ENCODE peak calls at places on chromosomes 16 and 17, in seven cellular contexts. R is A549, L is tibial artery, E is PC-3, T is endodermal cell, Y is testis, O is left ventricle myocardium inferior. D is an unnamed sample.
A peak's percentile ranks its signal among the peaks of the same experiment; 100 is the strongest.

GRCh38 chr16:11500720-11501346 is 85.9 kb downstream of the LITAF start:
- DNase-seq in L (no peak), O (no peak), T (no peak), E (no peak), R (no peak), Y (no peak), D (no peak)

GRCh38 chr17:44424828-44425463 is 35.5 kb upstream of the ITGA2B start:
- DNase-seq in O (no peak), T (no peak), R (no peak), Y (no peak), E (no peak), L (no peak), D (no peak)

GRCh38 chr17:81537856-81538555 is 9.8 kb downstream of the FSCN2 start:
- DNase-seq in R (no peak), L (no peak), T (no peak), E (no peak), O (no peak), Y (no peak), D (no peak)

GRCh38 chr16:85868495-85868894 is 30.5 kb upstream of the IRF8 start:
- DNase-seq in L (no peak), R (no peak), O (no peak), E (no peak), T (no peak), Y (no peak), D (no peak)

GRCh38 chr17:75876938-75877751 is 1.2 kb downstream of the TRIM47 start:
- DNase-seq in T (peak; percentile 80), R (peak; percentile 95), E (peak; percentile 95), Y (peak; percentile 94), L (peak; percentile 98), O (peak; percentile 96), D (peak; percentile 75)

GRCh38 chr16:593406-593805 is 3.5 kb downstream of the RAB40C start:
- DNase-seq in O (no peak), L (no peak), E (peak; percentile 77), Y (no peak), T (no peak), R (no peak), D (peak; percentile 84)

GRCh38 chr17:142102-142661 is 4.8 kb downstream of the SCGB1C2 start:
- DNase-seq in R (peak; percentile 80), Y (peak; percentile 86), T (no peak), O (no peak), L (no peak), E (peak; percentile 15), D (peak; percentile 3)

GRCh38 chr16:23676924-23677480 is 1.7 kb upstream of the PLK1 start:
- DNase-seq in R (no peak), O (no peak), T (no peak), E (peak; percentile 33), Y (no peak), L (no peak), D (no peak)

GRCh38 chr17:64024781-64025731 is 4.6 kb upstream of the ICAM2 start:
- DNase-seq in R (no peak), O (no peak), L (no peak), E (peak; percentile 43), Y (no peak), T (peak; percentile 38), D (no peak)

GRCh38 chr16:54236761-54237160 is 49.8 kb downstream of the IRX3 start:
- DNase-seq in L (no peak), R (no peak), O (no peak), T (no peak), E (no peak), Y (no peak), D (no peak)

GRCh38 chr16:89549007-89549700 is 11.3 kb upstream of the RPL13 start:
- DNase-seq in E (no peak), Y (no peak), O (no peak), R (no peak), T (no peak), L (no peak), D (no peak)

GRCh38 chr17:40291311-40291710 is 3.6 kb downstream of the CDC6 start:
- DNase-seq in R (no peak), L (no peak), Y (no peak), O (peak; percentile 51), E (no peak), T (no peak), D (no peak)

GRCh38 chr17:40297511-40297910 is 9.8 kb downstream of the CDC6 start:
- DNase-seq in E (no peak), O (no peak), Y (no peak), L (no peak), T (no peak), R (no peak), D (no peak)

GRCh38 chr17:40295471-40296457 is 8.1 kb downstream of the CDC6 start:
- DNase-seq in R (no peak), T (peak; percentile 84), Y (no peak), O (no peak), E (no peak), L (no peak), D (no peak)

GRCh38 chr17:40290629-40291296 is 3.1 kb downstream of the CDC6 start:
- DNase-seq in E (peak; percentile 76), L (peak; percentile 48), T (peak; percentile 76), Y (peak; percentile 85), O (no peak), R (peak; percentile 89), D (peak; percentile 58)

GRCh38 chr17:40293363-40293762 is 5.7 kb downstream of the CDC6 start:
- DNase-seq in R (no peak), Y (peak; percentile 71), L (peak; percentile 48), E (no peak), T (no peak), O (no peak), D (no peak)
- H3K27ac ChIP-seq in R (no peak overlapping the region), Y (peak overlapping the region; percentile 60), L (no peak overlapping the region), E (no peak overlapping the region), T (no peak overlapping the region), O (peak overlapping the region; percentile 86), D (no peak overlapping the region)

DNA sequence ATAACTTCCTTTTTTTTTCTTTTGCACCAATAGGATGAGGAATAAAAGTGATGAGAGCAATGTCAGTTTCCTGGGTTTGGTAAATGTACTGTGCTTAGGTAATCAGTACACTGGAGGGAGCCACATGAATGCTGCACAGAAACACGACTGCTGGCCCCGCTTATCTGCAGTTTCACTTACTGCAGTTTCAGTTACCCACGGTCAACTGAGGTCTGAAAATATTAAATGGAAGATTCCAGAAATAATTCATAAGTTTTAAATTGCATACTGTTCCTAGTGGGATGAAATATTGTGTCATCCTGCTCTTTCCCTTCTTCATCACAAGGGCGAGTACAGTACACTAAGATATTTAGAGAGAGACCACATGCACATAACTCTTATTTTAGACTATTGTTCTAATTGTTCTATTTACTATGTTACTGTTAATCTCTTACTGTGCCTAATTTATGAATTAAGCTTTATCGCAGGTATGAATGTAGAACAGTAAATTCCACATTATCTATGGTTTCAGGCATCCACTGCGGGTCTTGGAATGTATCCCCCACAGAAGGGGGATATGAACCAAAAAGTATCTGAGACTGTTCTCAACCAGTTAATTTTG is 6.4 kb upstream of the LGALS3BP start:
- DNase-seq in Y (peak; percentile 73), L (no peak), T (no peak), E (peak; percentile 42), O (no peak), R (peak; percentile 41), D (no peak)
- TF ChIP-seq CTCF in Y (peak; percentile 32), L (peak; percentile 12), T (peak; percentile 39), E (peak; percentile 45), O (peak; percentile 61), R (no peak), D (no peak)

GRCh38 chr17:78419970-78420820 is 41.7 kb downstream of the PGS1 start:
- DNase-seq in E (no peak), Y (no peak), R (no peak), L (no peak), O (peak; percentile 41), T (no peak), D (no peak)
- H3K4me1 ChIP-seq in E (no peaks in the 10 kb centered on the region), Y (peaks cover 21% of the 10 kb centered on the region), R (peaks cover 38% of the 10 kb centered on the region), L (peaks cover 14% of the 10 kb centered on the region), O (peaks cover 79% of the 10 kb centered on the region), T (peaks cover 3% of the 10 kb centered on the region), D (no peaks in the 10 kb centered on the region)

GRCh38 chr16:69581297-69581696 is 15.5 kb downstream of the NFAT5 start:
- DNase-seq in O (no peak), R (no peak), T (no peak), L (no peak), Y (no peak), E (no peak), D (no peak)

DNA sequence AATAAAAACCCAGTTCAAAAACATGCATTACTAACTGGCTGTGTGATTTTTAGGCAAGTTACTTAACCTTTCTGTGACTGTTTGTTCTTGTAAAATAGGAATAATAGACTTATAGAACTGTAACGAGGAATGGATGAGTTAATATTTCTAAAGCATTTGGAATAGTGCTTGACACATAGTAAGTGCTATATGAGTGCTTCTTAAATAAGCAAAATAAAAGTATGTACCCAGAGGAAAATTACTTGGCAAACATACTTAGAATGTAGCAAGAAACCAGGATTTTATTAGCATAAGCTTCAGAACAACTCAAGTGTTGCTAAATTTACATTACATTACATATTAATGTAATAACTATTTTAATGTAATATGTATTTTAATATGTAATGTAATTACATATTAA is 14.0 kb downstream of the NFAT5 start:
- DNase-seq in E (no peak), T (no peak), L (no peak), O (no peak), R (no peak), Y (no peak), D (no peak)
- H3K27ac ChIP-seq in E (no peak overlapping the region), T (no peak overlapping the region), L (no peak overlapping the region), O (no peak overlapping the region), R (no peak overlapping the region), Y (no peak overlapping the region), D (no peak overlapping the region)

GRCh38 chr16:58684354-58685083 is at the start of gene SLC38A7:
- DNase-seq in L (peak; percentile 90), E (peak; percentile 73), Y (peak; percentile 95), R (peak; percentile 85), O (peak; percentile 89), T (peak; percentile 96), D (peak; percentile 84)

GRCh38 chr16:58679763-58680162 is 4.8 kb downstream of the SLC38A7 start:
- DNase-seq in R (no peak), T (no peak), O (no peak), E (no peak), Y (no peak), L (no peak), D (no peak)

GRCh38 chr16:58684001-58684353 is 593 bp downstream of the SLC38A7 start:
- DNase-seq in E (peak; percentile 4), L (no peak), O (peak; percentile 15), T (no peak), Y (no peak), R (no peak), D (no peak)

GRCh38 chr16:58678269-58678668 is 6.3 kb downstream of the SLC38A7 start:
- DNase-seq in T (no peak), O (peak; percentile 5), E (no peak), L (no peak), Y (no peak), R (no peak), D (no peak)

DNA sequence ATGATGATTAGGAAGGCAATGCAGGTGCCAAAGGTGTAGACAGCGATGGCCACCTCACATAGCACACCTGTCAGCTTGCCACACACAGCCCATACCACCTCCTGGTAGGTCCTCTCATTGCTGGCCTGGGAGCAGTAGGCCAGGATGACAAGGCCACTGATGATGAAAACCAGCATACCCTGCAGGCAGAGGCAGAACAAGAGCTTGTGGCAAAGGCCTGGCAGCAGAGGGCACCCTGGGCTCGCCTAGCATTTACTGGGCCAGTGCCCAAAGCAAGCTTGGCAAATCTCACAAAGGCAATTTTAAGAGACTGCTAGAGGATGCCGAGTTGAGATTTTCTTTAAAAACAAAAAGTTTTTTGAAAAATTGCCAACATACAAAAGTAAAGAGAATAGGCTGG is 5.9 kb downstream of the SLC38A7 start:
- DNase-seq in R (peak; percentile 55), T (no peak), L (no peak), E (peak; percentile 44), Y (peak; percentile 76), O (peak; percentile 37), D (peak; percentile 66)
- TF ChIP-seq CTCF in R (peak; percentile 30), T (no peak), L (peak; percentile 33), E (peak; percentile 51), Y (peak; percentile 18), O (peak; percentile 57), D (peak; percentile 56)

D was measured in prostate gland.